ENCODE peak calls at places on chromosomes 13 and 19, in four cellular contexts. U is fibroblast of lung, B is AG09309, Q is heart left ventricle. C is an unnamed sample.
A peak's percentile ranks its signal among the peaks of the same experiment; 100 is the strongest.

GRCh38 chr13:26967119-26968038 is 204.2 kb downstream of the USP12 start:
- DNase-seq in B (no peak), U (no peak), Q (peak; percentile 49), C (no peak)

GRCh38 chr19:16076958-16077611 is 790 bp downstream of the TPM4 start:
- DNase-seq in Q (peak; percentile 72), U (no peak), B (no peak), C (no peak)

GRCh38 chr19:4971424-4971793 is 2.5 kb downstream of the KDM4B start:
- DNase-seq in U (no peak), B (no peak), Q (no peak), C (no peak)

GRCh38 chr13:75514080-75515040 is 23.3 kb downstream of the COMMD6 start:
- DNase-seq in B (peak; percentile 4), Q (no peak), U (peak; percentile 42), C (no peak)

GRCh38 chr13:41588899-41589298 is 131.5 kb downstream of the RGCC start:
- DNase-seq in B (peak; percentile 80), U (peak; percentile 95), Q (no peak), C (no peak)

GRCh38 chr19:4559569-4559968 is at the start of gene SEMA6B:
- DNase-seq in Q (peak; percentile 70), B (no peak), U (no peak), C (no peak)

GRCh38 chr13:102198418-102199322 is 203.2 kb downstream of the FGF14 start:
- DNase-seq in U (peak; percentile 50), Q (no peak), B (no peak), C (no peak)

GRCh38 chr19:917323-918151 is at the start of gene KISS1R:
- DNase-seq in Q (no peak), B (no peak), U (no peak), C (peak; percentile 55)

GRCh38 chr13:38824342-38824741 is 137.5 kb downstream of the FREM2 start:
- DNase-seq in Q (no peak), U (no peak), B (no peak), C (no peak)

GRCh38 chr19:35013820-35014754 is 14.0 kb downstream of the GRAMD1A start:
- DNase-seq in B (no peak), U (no peak), Q (no peak), C (no peak)

GRCh38 chr19:20371911-20372310 is 193.7 kb downstream of the ZNF737 start:
- DNase-seq in U (no peak), Q (no peak), B (no peak), C (no peak)

GRCh38 chr19:41112728-41113290 is 1.4 kb upstream of the CYP2F1 start:
- DNase-seq in Q (no peak), B (no peak), U (no peak), C (no peak)

GRCh38 chr19:11361037-11361770 is 6.0 kb downstream of the PLPPR2 start:
- DNase-seq in Q (no peak), U (no peak), B (no peak), C (peak; percentile 85)

GRCh38 chr13:79522583-79522982 is 41.6 kb downstream of the NDFIP2 start:
- DNase-seq in U (peak; percentile 95), B (peak; percentile 4), Q (no peak), C (no peak)

GRCh38 chr19:3121821-3122511 is 13.9 kb upstream of the GNA15 start:
- DNase-seq in U (no peak), Q (peak; percentile 12), B (no peak), C (no peak)

GRCh38 chr19:43505941-43506340 is 1.4 kb upstream of the PHLDB3 start:
- DNase-seq in U (no peak), B (no peak), Q (no peak), C (no peak)

GRCh38 chr19:18014197-18014596 is 6.2 kb downstream of the ARRDC2 start:
- DNase-seq in B (no peak), U (no peak), Q (no peak), C (no peak)

GRCh38 chr19:33462112-33462726 is 59.4 kb downstream of the PEPD start:
- DNase-seq in B (no peak), U (no peak), Q (no peak), C (no peak)

GRCh38 chr13:97749174-97749573 is 204.3 kb upstream of the IPO5 start:
- DNase-seq in U (peak; percentile 12), B (no peak), Q (no peak), C (no peak)

GRCh38 chr19:44553478-44554171 is 24.1 kb upstream of the CEACAM20 start:
- DNase-seq in B (no peak), U (no peak), Q (no peak), C (no peak)

GRCh38 chr13:69109891-69110525 is 997.6 kb upstream of the ATXN8OS start:
- DNase-seq in B (no peak), Q (no peak), U (no peak), C (no peak)

GRCh38 chr13:107203146-107203847 is 635.4 kb upstream of the ARGLU1 start:
- DNase-seq in B (no peak), U (peak; percentile 9), Q (no peak), C (peak; percentile 27)

GRCh38 chr19:16671652-16672274 is 10.8 kb downstream of the TMEM38A start:
- DNase-seq in Q (peak; percentile 51), B (no peak), U (no peak), C (no peak)

GRCh38 chr13:41457589-41458186 is 338 bp downstream of the RGCC start:
- DNase-seq in B (no peak), U (no peak), Q (peak; percentile 27), C (peak; percentile 3)

GRCh38 chr13:44088911-44089851 is 209.5 kb downstream of the LACC1 start:
- DNase-seq in Q (no peak), U (no peak), B (peak; percentile 21), C (no peak)

GRCh38 chr13:99307648-99308339 is 595 bp upstream of the GPR183 start:
- DNase-seq in U (peak; percentile 90), Q (no peak), B (no peak), C (no peak)

GRCh38 chr13:27349458-27349857 is 75.0 kb upstream of the GTF3A start:
- DNase-seq in Q (no peak), B (no peak), U (peak; percentile 76), C (no peak)

GRCh38 chr19:3670258-3670795 is 29.9 kb downstream of the PIP5K1C start:
- DNase-seq in U (peak; percentile 90), Q (peak; percentile 87), B (peak; percentile 38), C (no peak)

GRCh38 chr19:3821857-3822364 is 35.7 kb upstream of the MATK start:
- DNase-seq in Q (peak; percentile 55), B (no peak), U (no peak), C (peak; percentile 89)

GRCh38 chr13:113159701-113160100 is 1.3 kb downstream of the PROZ start:
- DNase-seq in Q (no peak), U (no peak), B (no peak), C (no peak)

GRCh38 chr13:109747524-109747923 is 38.9 kb downstream of the IRS2 start:
- DNase-seq in U (no peak), B (no peak), Q (no peak), C (no peak)
- TF ChIP-seq CTCF in U (no peak), B (peak; percentile 3), Q (no peak), C (peak; percentile 26)

GRCh38 chr13:46343279-46343949 is 43.6 kb downstream of the RUBCNL start:
- DNase-seq in Q (no peak), U (no peak), B (no peak), C (no peak)

GRCh38 chr13:46342538-46342937 is 44.5 kb downstream of the RUBCNL start:
- DNase-seq in U (no peak), Q (no peak), B (no peak), C (no peak)

GRCh38 chr13:46340631-46341111 is 46.4 kb downstream of the RUBCNL start:
- DNase-seq in Q (no peak), B (no peak), U (no peak), C (no peak)

GRCh38 chr13:46341112-46341711 is 45.8 kb downstream of the RUBCNL start:
- DNase-seq in B (no peak), Q (no peak), U (peak; percentile 74), C (no peak)

DNA sequence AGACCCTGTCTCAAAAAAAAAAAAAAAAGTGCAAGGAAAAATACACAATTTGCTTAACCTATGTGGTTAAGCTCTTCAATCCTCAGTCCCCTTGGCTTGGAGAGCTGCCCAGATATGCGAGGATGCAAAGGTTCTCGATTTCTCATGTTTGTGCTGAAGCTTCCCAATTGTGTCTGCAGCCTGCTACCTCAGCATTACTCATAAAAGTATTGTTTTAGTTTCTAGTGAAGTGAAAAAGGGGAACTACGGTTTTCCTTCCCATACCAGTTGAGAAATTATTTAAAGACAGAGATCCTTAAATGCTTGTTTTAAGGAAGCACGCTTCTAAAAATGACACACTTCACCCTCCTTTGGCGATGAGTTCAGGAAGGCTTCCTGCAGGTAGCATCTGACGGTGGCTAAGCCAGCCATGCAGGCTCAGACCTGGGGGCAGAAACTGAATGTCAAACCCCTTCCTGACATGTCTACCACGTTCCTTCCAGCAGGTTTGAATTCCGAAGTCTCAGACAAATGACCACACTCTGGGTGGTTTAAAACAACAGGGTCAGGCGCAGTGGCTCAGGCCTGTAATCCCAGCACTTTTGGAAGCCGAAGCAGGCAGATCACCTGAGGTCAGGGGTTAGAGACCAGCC is 47.9 kb downstream of the RUBCNL start:
- DNase-seq in U (peak; percentile 91), B (no peak), Q (peak; percentile 30), C (no peak)
- TF ChIP-seq CTCF in U (no peak), B (no peak), Q (no peak), C (no peak)

GRCh38 chr13:45782327-45783045 is 69.1 kb downstream of the SIAH3 start:
- DNase-seq in U (no peak), Q (no peak), B (no peak), C (no peak)

GRCh38 chr13:45781553-45782326 is 69.8 kb downstream of the SIAH3 start:
- DNase-seq in B (no peak), U (peak; percentile 47), Q (peak; percentile 82), C (no peak)

GRCh38 chr13:45783346-45784043 is 68.1 kb downstream of the SIAH3 start:
- DNase-seq in B (no peak), U (no peak), Q (no peak), C (no peak)

GRCh38 chr13:45784755-45785675 is 66.5 kb downstream of the SIAH3 start:
- DNase-seq in B (no peak), Q (no peak), U (no peak), C (no peak)

GRCh38 chr13:45786293-45786920 is 65.1 kb downstream of the SIAH3 start:
- DNase-seq in B (no peak), Q (no peak), U (no peak), C (no peak)
- TF ChIP-seq CTCF in B (no peak), Q (no peak), U (no peak), C (no peak)

DNA sequence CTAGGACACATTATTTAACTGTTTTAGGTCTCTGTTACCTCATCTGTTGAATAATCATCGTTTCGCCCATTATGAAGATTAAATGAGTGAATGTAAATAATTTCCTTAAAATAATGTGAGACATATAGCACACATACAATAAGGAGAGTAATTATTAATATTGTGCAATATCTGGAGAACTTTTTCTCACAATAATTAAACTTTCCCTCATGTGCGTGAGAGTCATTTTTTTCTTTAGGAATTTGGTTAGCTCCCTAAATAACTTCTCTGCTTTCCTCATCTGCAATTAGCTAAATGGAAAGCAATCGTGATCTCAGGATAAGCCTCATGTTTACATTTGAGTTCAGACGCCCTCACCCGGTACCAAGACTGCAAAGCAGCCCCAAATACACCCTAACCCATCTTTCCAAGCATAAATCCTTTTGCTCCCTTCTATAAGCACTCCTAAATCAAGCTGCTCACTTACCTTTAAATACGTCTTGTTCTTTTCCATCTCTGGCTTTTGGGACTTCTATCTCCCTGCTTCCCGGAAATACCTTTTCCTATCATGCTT is 78.8 kb downstream of the MZT1 start:
- DNase-seq in B (no peak), U (no peak), Q (no peak), C (no peak)
- TF ChIP-seq CTCF in B (no peak), U (no peak), Q (no peak), C (peak; percentile 18)

C was measured in neural crest cell.